ENCODE peak calls at places on chromosome 19, in nine cellular contexts. B is tibial artery, W is hepatocyte, R is cardiac muscle cell, L is astrocyte, H is adrenal gland, J is mesendoderm, T is IMR-90, Y is GM23338. D is an unnamed sample.
A peak's percentile ranks its signal among the peaks of the same experiment; 100 is the strongest.

GRCh38 chr19:8453616-8454015 is 8.8 kb downstream of the HNRNPM start:
- DNase-seq in B (no peak), W (no peak), R (no peak), L (no peak), H (no peak), J (no peak), T (no peak), Y (no peak), D (no peak)

GRCh38 chr19:5225486-5226345 is 114.9 kb downstream of the PTPRS start:
- DNase-seq in B (no peak), W (no peak), R (peak; percentile 21), L (no peak), H (no peak), J (peak; percentile 50), T (no peak), Y (peak; percentile 75), D (no peak)

GRCh38 chr19:2294377-2295335 is 12.7 kb upstream of the PEAK3 start:
- DNase-seq in B (no peak), W (no peak), R (no peak), L (peak; percentile 47), H (peak; percentile 43), J (no peak), T (peak; percentile 54), Y (no peak), D (no peak)

GRCh38 chr19:35498220-35498619 is 8.0 kb upstream of the KRTDAP start:
- DNase-seq in B (no peak), W (no peak), R (no peak), L (no peak), H (no peak), J (no peak), T (no peak), Y (no peak), D (no peak)

GRCh38 chr19:12137541-12137940 is 2.6 kb downstream of the ZNF20 start:
- DNase-seq in B (no peak), W (no peak), R (no peak), L (no peak), H (no peak), J (peak; percentile 77), T (no peak), Y (peak; percentile 73), D (peak; percentile 10)

GRCh38 chr19:11050323-11051114 is 38.7 kb upstream of the LDLR start:
- DNase-seq in B (no peak), W (no peak), R (no peak), L (no peak), H (no peak), J (no peak), T (no peak), Y (no peak), D (no peak)

GRCh38 chr19:16085115-16085514 is 8.8 kb downstream of the TPM4 start:
- DNase-seq in B (no peak), W (no peak), R (no peak), L (no peak), H (peak; percentile 67), J (no peak), T (peak; percentile 66), Y (no peak), D (no peak)

GRCh38 chr19:21117041-21117907 is 24.6 kb upstream of the ZNF431 start:
- DNase-seq in B (no peak), W (no peak), R (no peak), L (peak; percentile 77), H (no peak), J (peak; percentile 52), T (peak; percentile 33), Y (peak; percentile 25), D (no peak)

GRCh38 chr19:55459950-55460657 is 1.3 kb downstream of the ISOC2 start:
- DNase-seq in B (no peak), W (no peak), R (no peak), L (no peak), H (peak; percentile 36), J (no peak), T (peak; percentile 31), Y (no peak), D (peak; percentile 30)

GRCh38 chr19:40612831-40613668 is 11.9 kb downstream of the LTBP4 start:
- DNase-seq in B (no peak), W (peak; percentile 72), R (peak; percentile 64), L (no peak), H (peak; percentile 76), J (peak; percentile 81), T (no peak), Y (peak; percentile 93), D (peak; percentile 49)

GRCh38 chr19:3194063-3194702 is 8.5 kb downstream of the NCLN start:
- DNase-seq in B (no peak), W (no peak), R (no peak), L (no peak), H (no peak), J (no peak), T (no peak), Y (no peak), D (no peak)

GRCh38 chr19:3508771-3509535 is 2.8 kb downstream of the FZR1 start:
- DNase-seq in B (no peak), W (no peak), R (no peak), L (no peak), H (no peak), J (no peak), T (peak; percentile 30), Y (no peak), D (no peak)

GRCh38 chr19:47419789-47420188 is 462 bp upstream of the MEIS3 start:
- DNase-seq in B (no peak), W (no peak), R (no peak), L (no peak), H (no peak), J (no peak), T (no peak), Y (no peak), D (no peak)
- H3K4me3 ChIP-seq in B (no peak overlapping the region), W (no peak overlapping the region), R (no peak overlapping the region), L (no peak overlapping the region), H (no peak overlapping the region), J (no peak overlapping the region), T (no peak overlapping the region), Y (peak overlapping the region; percentile 91), D (no peak overlapping the region)

GRCh38 chr19:49084206-49085019 is 838 bp upstream of the SNRNP70 start:
- DNase-seq in B (no peak), W (no peak), R (no peak), L (no peak), H (no peak), J (no peak), T (no peak), Y (no peak), D (peak; percentile 70)

GRCh38 chr19:49085868-49086232 is 599 bp downstream of the SNRNP70 start:
- DNase-seq in B (no peak), W (no peak), R (no peak), L (no peak), H (no peak), J (peak; percentile 34), T (no peak), Y (no peak), D (no peak)

GRCh38 chr19:49080392-49080791 is 4.9 kb upstream of the SNRNP70 start:
- DNase-seq in B (no peak), W (no peak), R (no peak), L (no peak), H (peak; percentile 33), J (no peak), T (no peak), Y (no peak), D (no peak)

GRCh38 chr19:49085020-49085867 is at the start of gene SNRNP70:
- DNase-seq in B (peak; percentile 99), W (peak; percentile 100), R (peak; percentile 100), L (peak; percentile 97), H (peak; percentile 100), J (peak; percentile 100), T (peak; percentile 99), Y (peak; percentile 100), D (peak; percentile 99)

DNA sequence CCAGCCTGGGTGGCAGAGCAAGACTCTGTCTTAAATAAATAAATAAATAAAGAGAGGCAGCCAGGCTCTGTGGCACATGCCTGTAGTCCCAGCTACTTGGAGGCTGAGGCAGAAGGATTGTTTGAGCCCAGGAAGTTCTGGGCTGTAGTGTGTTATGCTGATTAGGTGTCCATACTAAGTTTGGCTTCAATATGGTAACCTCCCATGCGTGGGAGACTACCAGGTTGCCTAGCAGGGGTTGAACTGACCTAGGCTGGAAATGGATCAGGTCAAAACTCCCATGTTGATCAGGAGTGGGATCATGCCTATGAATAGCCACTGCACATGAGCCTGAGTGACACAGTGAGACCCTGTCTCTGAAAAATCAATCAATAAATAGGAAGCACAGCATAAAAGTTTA is 4.0 kb upstream of the SNRNP70 start:
- DNase-seq in B (no peak), W (no peak), R (no peak), L (no peak), H (no peak), J (no peak), T (no peak), Y (no peak), D (no peak)
- H3K27ac ChIP-seq in B (no peak overlapping the region), W (no peak overlapping the region), R (no peak overlapping the region), L (no peak overlapping the region), H (no peak overlapping the region), J (no peak overlapping the region), T (no peak overlapping the region), Y (no peak overlapping the region), D (no peak overlapping the region)

GRCh38 chr19:1094655-1094977 is 559 bp downstream of the POLR2E start:
- DNase-seq in B (no peak), W (no peak), R (no peak), L (no peak), H (no peak), J (no peak), T (no peak), Y (no peak), D (no peak)

GRCh38 chr19:1093811-1094553 is 1.2 kb downstream of the POLR2E start:
- DNase-seq in B (no peak), W (no peak), R (no peak), L (no peak), H (no peak), J (no peak), T (no peak), Y (no peak), D (no peak)

GRCh38 chr19:1091544-1092175 is 3.5 kb downstream of the POLR2E start:
- DNase-seq in B (no peak), W (no peak), R (no peak), L (no peak), H (no peak), J (no peak), T (no peak), Y (no peak), D (no peak)

GRCh38 chr19:1094978-1095701 is at the start of gene POLR2E:
- DNase-seq in B (peak; percentile 99), W (peak; percentile 99), R (peak; percentile 99), L (peak; percentile 93), H (peak; percentile 100), J (peak; percentile 98), T (peak; percentile 98), Y (peak; percentile 98), D (peak; percentile 99)

GRCh38 chr19:1093330-1093729 is 1.8 kb downstream of the POLR2E start:
- DNase-seq in B (no peak), W (no peak), R (no peak), L (no peak), H (no peak), J (no peak), T (no peak), Y (no peak), D (no peak)
- H3K4me1 ChIP-seq in B (no peaks in the 10 kb centered on the region), W (peaks cover 16% of the 10 kb centered on the region), R (peaks cover 6% of the 10 kb centered on the region), L (peaks cover 12% of the 10 kb centered on the region), H (peaks cover 18% of the 10 kb centered on the region), J (no peaks in the 10 kb centered on the region), T (peaks cover 10% of the 10 kb centered on the region), Y (no peaks in the 10 kb centered on the region), D (no peaks in the 10 kb centered on the region)

DNA sequence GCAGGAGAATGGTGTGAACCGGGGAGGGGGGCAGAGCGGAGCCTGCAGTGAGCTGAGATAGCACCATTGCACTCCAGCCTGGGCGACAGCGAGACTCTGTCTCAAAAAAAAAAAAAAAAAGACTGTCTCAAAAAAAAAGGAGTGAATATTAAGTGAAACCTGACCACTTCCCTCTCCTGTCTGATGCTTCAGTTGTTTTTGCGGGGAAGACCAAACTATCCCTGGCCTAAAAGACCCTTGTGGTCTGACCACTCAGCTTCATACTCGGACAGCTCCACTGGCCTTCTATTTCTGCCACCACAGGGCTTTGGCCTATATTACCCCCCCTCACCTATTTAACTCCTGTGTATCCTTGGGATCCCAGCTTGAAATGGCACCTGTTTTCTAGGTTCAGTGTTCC is 2.3 kb downstream of the CLASRP start:
- DNase-seq in B (no peak), W (no peak), R (no peak), L (no peak), H (no peak), J (no peak), T (no peak), Y (no peak), D (no peak)
- H3K4me3 ChIP-seq in B (no peak overlapping the region), W (no peak overlapping the region), R (no peak overlapping the region), L (no peak overlapping the region), H (no peak overlapping the region), J (no peak overlapping the region), T (no peak overlapping the region), Y (no peak overlapping the region), D (no peak overlapping the region)

D was measured in small intestine.